ENCODE peak calls at places on chromosomes 2 and 18, in six cellular contexts. C, V, E, L, Q and H are unnamed samples.

GRCh38 chr2:63676135-63676534 is 87.4 kb downstream of the MDH1 start:
- DNase-seq in C (no peak), Q (no peak), V (no peak), E (no peak), L (no peak), H (no peak)

GRCh38 chr2:151918308-151918707 is 90.1 kb upstream of the ARL5A start:
- DNase-seq in V (no peak), L (no peak), Q (no peak), C (no peak), E (no peak), H (no peak)

GRCh38 chr2:145569108-145569507 is 1049.2 kb upstream of the ZEB2 start:
- DNase-seq in L (no peak), C (no peak), V (no peak), E (peak), Q (no peak), H (no peak)

GRCh38 chr2:95303191-95303914 is 6.2 kb downstream of the KCNIP3 start:
- DNase-seq in L (no peak), C (no peak), Q (no peak), V (no peak), E (no peak), H (no peak)

GRCh38 chr2:134290363-134290762 is 36.5 kb downstream of the MGAT5 start:
- DNase-seq in Q (no peak), L (no peak), V (no peak), C (no peak), E (no peak), H (no peak)

GRCh38 chr2:175575346-175576258 is 394.1 kb upstream of the ATP5MC3 start:
- DNase-seq in E (no peak), L (no peak), Q (no peak), C (no peak), V (no peak), H (no peak)

GRCh38 chr18:50877545-50878265 is 1.2 kb upstream of the ME2 start:
- DNase-seq in L (no peak), E (no peak), Q (no peak), C (no peak), V (no peak), H (no peak)

GRCh38 chr18:51196811-51197660 is 445 bp downstream of the MEX3C start:
- DNase-seq in V (peak), C (peak), Q (peak), E (peak), L (peak), H (peak)

GRCh38 chr2:8368463-8368862 is 313.4 kb upstream of the ID2 start:
- DNase-seq in E (no peak), C (no peak), V (no peak), L (no peak), Q (no peak), H (no peak)

GRCh38 chr2:196247979-196248286 is 76.6 kb upstream of the STK17B start:
- DNase-seq in E (no peak), L (no peak), Q (no peak), C (no peak), V (no peak), H (no peak)

GRCh38 chr2:196249171-196249570 is 77.8 kb upstream of the STK17B start:
- DNase-seq in C (no peak), E (peak), V (no peak), L (no peak), Q (no peak), H (no peak)

GRCh38 chr2:196249860-196250259 is 78.5 kb upstream of the STK17B start:
- DNase-seq in L (no peak), E (peak), C (no peak), Q (peak), V (no peak), H (no peak)

GRCh38 chr2:196247114-196247978 is 76.0 kb upstream of the STK17B start:
- DNase-seq in E (no peak), L (no peak), V (no peak), C (no peak), Q (no peak), H (no peak)

GRCh38 chr2:196248467-196249104 is 77.2 kb upstream of the STK17B start:
- DNase-seq in V (no peak), C (no peak), Q (no peak), L (no peak), E (peak), H (no peak)
- H2BK15ac ChIP-seq in V (no peak), C (no peak), Q (no peak), L (no peak), E (peak), H (no peak)

DNA sequence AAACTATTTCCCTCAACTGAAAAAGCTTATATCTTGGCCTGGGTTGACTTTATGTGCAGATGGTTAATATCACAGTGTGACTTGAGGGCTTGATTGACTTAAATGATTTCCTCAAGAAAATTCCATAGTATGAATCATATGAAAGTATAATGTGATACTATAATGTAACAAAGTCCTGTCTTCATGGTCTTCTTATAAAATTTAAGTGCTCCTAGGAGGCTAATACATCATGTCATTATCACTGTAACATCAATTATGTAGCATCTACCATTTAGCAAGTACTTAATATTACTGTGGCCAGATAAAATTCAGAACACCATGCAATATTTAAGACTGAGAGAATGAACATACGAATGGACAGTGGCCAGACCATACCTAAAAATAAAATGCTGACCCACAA is 276.1 kb downstream of the RIT2 start:
- DNase-seq in V (no peak), C (no peak), Q (peak), E (no peak), L (no peak), H (no peak)
- H2BK15ac ChIP-seq in V (no peak), C (no peak), Q (no peak), E (no peak), L (no peak), H (peak)

DNA sequence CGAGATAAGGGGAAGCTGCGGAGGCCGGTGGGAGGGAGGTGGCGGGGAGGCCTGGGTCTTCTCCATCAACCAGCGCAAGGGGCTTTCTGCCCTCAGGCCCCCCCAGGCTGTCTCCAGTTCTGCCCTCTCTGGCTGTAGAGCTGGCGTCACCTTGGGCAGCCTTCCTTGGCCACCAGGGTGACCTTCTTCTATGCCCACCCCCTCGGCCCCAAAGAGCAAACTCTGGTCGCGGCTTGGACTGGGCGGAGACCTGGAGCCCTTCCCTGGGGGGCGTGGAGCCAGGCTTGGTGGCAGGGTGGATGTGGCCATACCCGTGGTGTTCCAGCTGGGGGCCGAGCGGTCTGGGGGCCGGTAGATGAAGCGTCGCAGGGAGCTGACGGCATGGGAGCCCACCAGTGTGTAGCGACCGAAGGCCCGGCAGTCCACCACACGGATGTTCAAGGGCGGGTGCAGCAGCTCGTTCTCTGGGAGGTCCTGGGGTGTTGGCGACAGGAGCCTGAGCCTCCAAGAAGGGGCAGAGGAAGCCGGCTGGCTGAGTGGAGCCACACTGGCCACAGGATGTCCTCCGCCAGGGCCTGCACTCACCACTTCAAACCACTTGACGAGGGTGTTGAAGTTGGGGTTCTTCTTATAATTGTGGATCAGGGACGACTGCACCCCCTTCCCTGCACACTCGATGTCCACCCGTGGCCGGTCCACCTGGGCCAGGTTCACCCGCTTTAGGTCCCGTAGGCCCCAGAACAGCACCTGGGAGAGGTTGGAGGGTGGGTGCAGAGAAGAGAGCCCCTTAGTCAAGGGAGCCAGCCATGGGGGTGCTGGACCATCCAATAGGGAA is 4.9 kb downstream of the OTOF start:
- DNase-seq in L (no peak), Q (no peak), C (no peak), E (no peak), V (no peak), H (no peak)
- H2BK15ac ChIP-seq in L (no peak), Q (no peak), C (peak), E (no peak), V (no peak), H (no peak)

GRCh38 chr2:125584732-125585131 is 1071.2 kb upstream of the GYPC start:
- DNase-seq in V (no peak), E (no peak), Q (no peak), C (no peak), L (no peak), H (no peak)
- H2BK15ac ChIP-seq in V (no peak), E (no peak), Q (no peak), C (no peak), L (no peak), H (no peak)

GRCh38 chr2:38716185-38716584 is 35.0 kb downstream of the SRSF7 start:
- DNase-seq in E (peak), L (no peak), V (no peak), C (no peak), Q (peak), H (no peak)
- H2BK15ac ChIP-seq in E (peak), L (no peak), V (no peak), C (no peak), Q (no peak), H (no peak)